ENCODE peak calls at places on chromosomes 5 and 9, in six cellular contexts. O is AG09309; S is NB4; W is astrocyte of the spinal cord; D is MM.1S; Z is CD4-positive, CD25-positive, alpha-beta regulatory T cell. N is an unnamed sample.

GRCh38 chr5:39473156-39473779 is 48.5 kb upstream of the DAB2 start:
- DNase-seq in W (peak; percentile 80), S (no peak), Z (no peak), D (no peak), O (no peak), N (no peak)

GRCh38 chr9:128203024-128203841 is at the start of gene DNM1:
- DNase-seq in W (peak; percentile 44), D (peak; percentile 67), O (no peak), S (peak; percentile 76), Z (peak; percentile 65), N (peak; percentile 76)

GRCh38 chr9:136088939-136089696 is 6.0 kb downstream of the NACC2 start:
- DNase-seq in O (no peak), S (peak; percentile 94), Z (no peak), W (no peak), D (no peak), N (peak; percentile 3)

GRCh38 chr5:21701317-21701716 is 1151.8 kb downstream of the CDH12 start:
- DNase-seq in S (no peak), D (peak; percentile 20), W (no peak), O (no peak), Z (no peak), N (no peak)

GRCh38 chr9:2299156-2299842 is 284.2 kb downstream of the SMARCA2 start:
- DNase-seq in O (no peak), Z (no peak), D (no peak), S (no peak), W (no peak), N (no peak)

GRCh38 chr9:12698293-12698692 is 5.1 kb downstream of the TYRP1 start:
- DNase-seq in W (peak; percentile 36), O (no peak), D (no peak), Z (no peak), S (no peak), N (no peak)

GRCh38 chr5:67730917-67731474 is 484.6 kb upstream of the PIK3R1 start:
- DNase-seq in D (no peak), O (no peak), S (no peak), Z (no peak), W (no peak), N (no peak)

GRCh38 chr5:145697251-145698016 is 137.7 kb downstream of the PRELID2 start:
- DNase-seq in O (no peak), S (peak; percentile 61), D (peak; percentile 63), Z (no peak), W (peak; percentile 41), N (peak; percentile 3)

GRCh38 chr9:134405527-134405926 is 79.3 kb downstream of the RXRA start:
- DNase-seq in D (no peak), S (peak; percentile 72), Z (no peak), O (no peak), W (no peak), N (peak; percentile 47)

GRCh38 chr5:132873119-132873929 is at the start of gene LEAP2:
- DNase-seq in O (no peak), Z (no peak), S (no peak), W (no peak), D (no peak), N (no peak)

GRCh38 chr5:56759521-56759920 is 55.8 kb upstream of the MAP3K1 start:
- DNase-seq in D (no peak), W (no peak), O (no peak), S (no peak), Z (no peak), N (no peak)

GRCh38 chr9:34994429-34995287 is 5.1 kb downstream of the DNAJB5 start:
- DNase-seq in Z (no peak), S (peak; percentile 68), W (peak; percentile 55), O (no peak), D (no peak), N (no peak)
- H3K4me3 ChIP-seq in Z (no peak overlapping the region), S (no peak overlapping the region), W (no peak overlapping the region), O (no peak overlapping the region), D (no peak overlapping the region), N (no peak overlapping the region)

GRCh38 chr5:134506054-134507039 is 19.1 kb upstream of the JADE2 start:
- DNase-seq in D (no peak), W (no peak), O (no peak), Z (no peak), S (no peak), N (no peak)
- H3K4me3 ChIP-seq in D (no peak overlapping the region), W (no peak overlapping the region), O (no peak overlapping the region), Z (no peak overlapping the region), S (no peak overlapping the region), N (no peak overlapping the region)

GRCh38 chr5:7395432-7396168 is at the start of gene ADCY2:
- DNase-seq in D (no peak), O (no peak), W (no peak), Z (no peak), S (no peak), N (no peak)
- H3K4me3 ChIP-seq in D (peak within 1 kb of the TSS; percentile 42), O (no peak within 1 kb of the TSS), W (peak within 1 kb of the TSS; percentile 22), Z (no peak within 1 kb of the TSS), S (no peak within 1 kb of the TSS), N (no peak within 1 kb of the TSS)

GRCh38 chr5:107365355-107366109 is 305.2 kb downstream of the EFNA5 start:
- DNase-seq in O (peak; percentile 72), D (no peak), W (peak; percentile 87), S (peak; percentile 58), Z (no peak), N (no peak)
- H3K4me3 ChIP-seq in O (no peak overlapping the region), D (no peak overlapping the region), W (no peak overlapping the region), S (no peak overlapping the region), Z (no peak overlapping the region), N (no peak overlapping the region)

DNA sequence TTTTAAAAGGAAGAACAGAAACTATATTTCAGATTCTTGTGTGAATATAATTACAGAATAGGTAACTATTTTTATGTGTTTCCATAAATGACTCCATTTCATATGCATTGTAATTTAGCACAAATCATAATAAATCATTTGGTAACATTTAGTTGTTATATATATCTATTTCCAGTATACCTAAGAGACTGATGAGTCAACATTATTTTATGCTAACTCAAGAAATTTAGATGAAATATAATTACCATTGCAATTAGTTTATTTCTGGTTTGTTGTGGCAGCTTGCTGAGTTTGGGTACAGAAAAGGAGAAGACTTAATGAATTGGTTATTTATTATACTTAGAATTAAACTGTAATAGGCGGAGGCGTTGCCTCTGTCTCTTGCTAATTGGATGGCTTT is 314.9 kb downstream of the KCTD16 start:
- DNase-seq in D (no peak), W (no peak), Z (no peak), S (no peak), O (no peak), N (no peak)
- H3K4me3 ChIP-seq in D (no peak overlapping the region), W (no peak overlapping the region), Z (no peak overlapping the region), S (no peak overlapping the region), O (no peak overlapping the region), N (no peak overlapping the region)

GRCh38 chr5:80083115-80083890 is 48.2 kb downstream of the THBS4 start:
- DNase-seq in D (peak; percentile 66), O (peak; percentile 55), W (peak; percentile 67), Z (no peak), S (peak; percentile 69), N (peak; percentile 43)
- H3K4me3 ChIP-seq in D (no peak overlapping the region), O (peak overlapping the region; percentile 42), W (no peak overlapping the region), Z (peak overlapping the region; percentile 65), S (no peak overlapping the region), N (peak overlapping the region; percentile 49)

N was measured in GM06990.